ENCODE peak calls at places on chromosomes 2 and 18, in nine cellular contexts. One of them, this sample, is unnamed. For H3K9me3 and H3K4me1, the result is how much of the 10 kb centered on the place peaks cover.

GRCh38 chr2:241540766-241541561 is 17.6 kb upstream of the BOK start:
- DNase-seq in ovary: peak
- DNase-seq in cardiac muscle cell: peak
- DNase-seq in trophoblast cell: peak
- DNase-seq in IMR-90: no peak
- DNase-seq in Peyer's patch: peak
- DNase-seq in fibroblast of lung: peak
- DNase-seq in psoas muscle: peak
- DNase-seq in esophagus muscularis mucosa: no peak
- DNase-seq in this sample: peak

GRCh38 chr2:110806053-110806452 is 73.7 kb downstream of the ACOXL start:
- DNase-seq in ovary: no peak
- DNase-seq in cardiac muscle cell: no peak
- DNase-seq in trophoblast cell: no peak
- DNase-seq in IMR-90: no peak
- DNase-seq in Peyer's patch: no peak
- DNase-seq in fibroblast of lung: no peak
- DNase-seq in psoas muscle: no peak
- DNase-seq in esophagus muscularis mucosa: no peak
- DNase-seq in this sample: no peak

GRCh38 chr2:232242316-232242715 is 136.2 kb upstream of the ALPP start:
- DNase-seq in ovary: no peak
- DNase-seq in cardiac muscle cell: no peak
- DNase-seq in trophoblast cell: no peak
- DNase-seq in IMR-90: no peak
- DNase-seq in Peyer's patch: no peak
- DNase-seq in fibroblast of lung: no peak
- DNase-seq in psoas muscle: no peak
- DNase-seq in esophagus muscularis mucosa: no peak
- DNase-seq in this sample: no peak

GRCh38 chr2:167406558-167406957 is 518.3 kb downstream of the XIRP2 start:
- DNase-seq in ovary: no peak
- DNase-seq in cardiac muscle cell: peak
- DNase-seq in trophoblast cell: no peak
- DNase-seq in IMR-90: no peak
- DNase-seq in Peyer's patch: no peak
- DNase-seq in fibroblast of lung: peak
- DNase-seq in psoas muscle: no peak
- DNase-seq in esophagus muscularis mucosa: no peak
- DNase-seq in this sample: no peak

GRCh38 chr2:111900859-111901258 is 2.5 kb downstream of the MERTK start:
- DNase-seq in ovary: no peak
- DNase-seq in cardiac muscle cell: peak
- DNase-seq in trophoblast cell: no peak
- DNase-seq in IMR-90: peak
- DNase-seq in Peyer's patch: no peak
- DNase-seq in fibroblast of lung: peak
- DNase-seq in psoas muscle: no peak
- DNase-seq in esophagus muscularis mucosa: peak
- DNase-seq in this sample: no peak

GRCh38 chr18:45167631-45168225 is 447.5 kb upstream of the SLC14A2 start:
- DNase-seq in ovary: no peak
- DNase-seq in cardiac muscle cell: peak
- DNase-seq in trophoblast cell: no peak
- DNase-seq in IMR-90: peak
- DNase-seq in Peyer's patch: no peak
- DNase-seq in fibroblast of lung: peak
- DNase-seq in psoas muscle: no peak
- DNase-seq in esophagus muscularis mucosa: no peak
- DNase-seq in this sample: no peak

GRCh38 chr18:63213936-63214671 is 105.5 kb downstream of the BCL2 start:
- DNase-seq in ovary: no peak
- DNase-seq in cardiac muscle cell: no peak
- DNase-seq in trophoblast cell: no peak
- DNase-seq in IMR-90: no peak
- DNase-seq in Peyer's patch: no peak
- DNase-seq in fibroblast of lung: no peak
- DNase-seq in psoas muscle: no peak
- DNase-seq in esophagus muscularis mucosa: no peak
- DNase-seq in this sample: no peak

GRCh38 chr18:71625691-71626090 is 918.5 kb downstream of the CBLN2 start:
- DNase-seq in ovary: no peak
- DNase-seq in cardiac muscle cell: no peak
- DNase-seq in trophoblast cell: no peak
- DNase-seq in IMR-90: no peak
- DNase-seq in Peyer's patch: no peak
- DNase-seq in fibroblast of lung: no peak
- DNase-seq in psoas muscle: no peak
- DNase-seq in esophagus muscularis mucosa: no peak
- DNase-seq in this sample: no peak

GRCh38 chr2:154457291-154457690 is 241.2 kb upstream of the KCNJ3 start:
- DNase-seq in ovary: no peak
- DNase-seq in cardiac muscle cell: no peak
- DNase-seq in trophoblast cell: no peak
- DNase-seq in IMR-90: no peak
- DNase-seq in Peyer's patch: no peak
- DNase-seq in fibroblast of lung: peak
- DNase-seq in psoas muscle: no peak
- DNase-seq in esophagus muscularis mucosa: no peak
- DNase-seq in this sample: no peak

GRCh38 chr2:19649785-19650380 is 251.9 kb downstream of the TTC32 start:
- DNase-seq in ovary: no peak
- DNase-seq in cardiac muscle cell: peak
- DNase-seq in trophoblast cell: peak
- DNase-seq in IMR-90: peak
- DNase-seq in Peyer's patch: no peak
- DNase-seq in fibroblast of lung: peak
- DNase-seq in psoas muscle: no peak
- DNase-seq in esophagus muscularis mucosa: peak
- DNase-seq in this sample: no peak

GRCh38 chr2:191115391-191115790 is 35.4 kb downstream of the STAT4 start:
- DNase-seq in ovary: no peak
- DNase-seq in cardiac muscle cell: no peak
- DNase-seq in trophoblast cell: peak
- DNase-seq in IMR-90: peak
- DNase-seq in Peyer's patch: no peak
- DNase-seq in fibroblast of lung: peak
- DNase-seq in psoas muscle: no peak
- DNase-seq in esophagus muscularis mucosa: no peak
- DNase-seq in this sample: no peak

GRCh38 chr2:71938108-71938507 is 209.6 kb downstream of the CYP26B1 start:
- DNase-seq in ovary: no peak
- DNase-seq in cardiac muscle cell: no peak
- DNase-seq in trophoblast cell: no peak
- DNase-seq in IMR-90: no peak
- DNase-seq in Peyer's patch: no peak
- DNase-seq in fibroblast of lung: no peak
- DNase-seq in psoas muscle: no peak
- DNase-seq in esophagus muscularis mucosa: peak
- DNase-seq in this sample: no peak

GRCh38 chr18:68915066-68915465 is 117.2 kb downstream of the CCDC102B start:
- DNase-seq in ovary: no peak
- DNase-seq in cardiac muscle cell: no peak
- DNase-seq in trophoblast cell: no peak
- DNase-seq in IMR-90: no peak
- DNase-seq in Peyer's patch: no peak
- DNase-seq in fibroblast of lung: no peak
- DNase-seq in psoas muscle: no peak
- DNase-seq in esophagus muscularis mucosa: no peak
- DNase-seq in this sample: no peak

GRCh38 chr18:76212958-76213357 is 282.1 kb downstream of the ZNF516 start:
- DNase-seq in ovary: no peak
- DNase-seq in cardiac muscle cell: no peak
- DNase-seq in trophoblast cell: no peak
- DNase-seq in IMR-90: no peak
- DNase-seq in Peyer's patch: no peak
- DNase-seq in fibroblast of lung: no peak
- DNase-seq in psoas muscle: no peak
- DNase-seq in esophagus muscularis mucosa: no peak
- DNase-seq in this sample: no peak

GRCh38 chr2:177265386-177265690 is 811 bp upstream of the NFE2L2 start:
- DNase-seq in ovary: no peak
- DNase-seq in cardiac muscle cell: no peak
- DNase-seq in trophoblast cell: no peak
- DNase-seq in IMR-90: peak
- DNase-seq in Peyer's patch: no peak
- DNase-seq in fibroblast of lung: peak
- DNase-seq in psoas muscle: no peak
- DNase-seq in esophagus muscularis mucosa: no peak
- DNase-seq in this sample: peak

GRCh38 chr2:103788346-103788745 is 1026.5 kb downstream of the TMEM182 start:
- DNase-seq in ovary: no peak
- DNase-seq in cardiac muscle cell: no peak
- DNase-seq in trophoblast cell: no peak
- DNase-seq in IMR-90: no peak
- DNase-seq in Peyer's patch: no peak
- DNase-seq in fibroblast of lung: peak
- DNase-seq in psoas muscle: no peak
- DNase-seq in esophagus muscularis mucosa: no peak
- DNase-seq in this sample: no peak

GRCh38 chr2:136206613-136207012 is 88.7 kb upstream of the CXCR4 start:
- DNase-seq in ovary: no peak
- DNase-seq in cardiac muscle cell: no peak
- DNase-seq in trophoblast cell: no peak
- DNase-seq in IMR-90: no peak
- DNase-seq in Peyer's patch: no peak
- DNase-seq in fibroblast of lung: no peak
- DNase-seq in psoas muscle: no peak
- DNase-seq in esophagus muscularis mucosa: peak
- DNase-seq in this sample: no peak

GRCh38 chr2:233977296-233977837 is 60.2 kb downstream of the TRPM8 start:
- DNase-seq in ovary: no peak
- DNase-seq in cardiac muscle cell: no peak
- DNase-seq in trophoblast cell: no peak
- DNase-seq in IMR-90: no peak
- DNase-seq in Peyer's patch: no peak
- DNase-seq in fibroblast of lung: no peak
- DNase-seq in psoas muscle: no peak
- DNase-seq in esophagus muscularis mucosa: no peak
- DNase-seq in this sample: no peak

GRCh38 chr2:3399829-3400228 is 20.3 kb downstream of the TRAPPC12 start:
- DNase-seq in ovary: no peak
- DNase-seq in cardiac muscle cell: no peak
- DNase-seq in trophoblast cell: no peak
- DNase-seq in IMR-90: no peak
- DNase-seq in Peyer's patch: no peak
- DNase-seq in fibroblast of lung: no peak
- DNase-seq in psoas muscle: peak
- DNase-seq in esophagus muscularis mucosa: no peak
- DNase-seq in this sample: peak

GRCh38 chr2:118705032-118705431 is 142.4 kb downstream of the EN1 start:
- DNase-seq in ovary: no peak
- DNase-seq in cardiac muscle cell: peak
- DNase-seq in trophoblast cell: no peak
- DNase-seq in IMR-90: peak
- DNase-seq in Peyer's patch: no peak
- DNase-seq in fibroblast of lung: peak
- DNase-seq in psoas muscle: no peak
- DNase-seq in esophagus muscularis mucosa: no peak
- DNase-seq in this sample: no peak

DNA sequence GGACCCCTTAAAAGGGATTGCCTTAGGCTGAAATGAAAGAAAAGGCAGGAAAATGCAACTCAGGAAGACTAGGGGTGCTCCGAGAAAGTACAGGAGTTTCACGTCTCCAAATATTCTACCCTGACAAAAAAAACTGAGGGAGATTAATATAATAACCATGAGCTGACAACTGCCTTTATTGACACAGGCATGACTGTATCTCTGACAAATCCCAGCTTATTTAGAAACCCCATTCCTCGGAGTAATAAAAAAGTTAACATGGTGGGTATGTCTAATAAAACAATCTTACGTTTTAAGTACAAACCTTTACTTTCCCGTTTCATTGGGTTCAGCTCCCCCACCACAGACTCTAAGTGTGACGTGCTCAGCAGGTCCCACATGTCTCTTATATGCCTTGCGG is 7.9 kb upstream of the RBFA start:
- DNase-seq in ovary: no peak
- DNase-seq in cardiac muscle cell: no peak
- DNase-seq in trophoblast cell: no peak
- DNase-seq in IMR-90: no peak
- DNase-seq in Peyer's patch: no peak
- DNase-seq in fibroblast of lung: no peak
- DNase-seq in psoas muscle: no peak
- DNase-seq in esophagus muscularis mucosa: no peak
- DNase-seq in this sample: no peak
- H3K9me3 ChIP-seq in ovary: under half
- H3K9me3 ChIP-seq in cardiac muscle cell: under half
- H3K9me3 ChIP-seq in trophoblast cell: under half
- H3K9me3 ChIP-seq in IMR-90: under half
- H3K9me3 ChIP-seq in Peyer's patch: under half
- H3K9me3 ChIP-seq in fibroblast of lung: under half
- H3K9me3 ChIP-seq in psoas muscle: half or more
- H3K9me3 ChIP-seq in esophagus muscularis mucosa: half or more
- H3K9me3 ChIP-seq in this sample: half or more

GRCh38 chr18:13517369-13517768 is 209.0 kb downstream of the FAM210A start:
- DNase-seq in ovary: no peak
- DNase-seq in cardiac muscle cell: no peak
- DNase-seq in trophoblast cell: no peak
- DNase-seq in IMR-90: no peak
- DNase-seq in Peyer's patch: no peak
- DNase-seq in fibroblast of lung: no peak
- DNase-seq in psoas muscle: no peak
- DNase-seq in esophagus muscularis mucosa: no peak
- DNase-seq in this sample: no peak
- H3K4me1 ChIP-seq in ovary: under half
- H3K4me1 ChIP-seq in cardiac muscle cell: under half
- H3K4me1 ChIP-seq in trophoblast cell: under half
- H3K4me1 ChIP-seq in IMR-90: under half
- H3K4me1 ChIP-seq in Peyer's patch: under half
- H3K4me1 ChIP-seq in fibroblast of lung: under half
- H3K4me1 ChIP-seq in psoas muscle: half or more
- H3K4me1 ChIP-seq in esophagus muscularis mucosa: under half
- H3K4me1 ChIP-seq in this sample: under half

GRCh38 chr2:202377308-202377736 is 1.2 kb downstream of the BMPR2 start:
- DNase-seq in ovary: peak
- DNase-seq in cardiac muscle cell: peak
- DNase-seq in trophoblast cell: peak
- DNase-seq in IMR-90: peak
- DNase-seq in Peyer's patch: peak
- DNase-seq in fibroblast of lung: peak
- DNase-seq in psoas muscle: peak
- DNase-seq in esophagus muscularis mucosa: peak
- DNase-seq in this sample: peak
- H3K27ac ChIP-seq in ovary: peak
- H3K27ac ChIP-seq in cardiac muscle cell: peak
- H3K27ac ChIP-seq in trophoblast cell: peak
- H3K27ac ChIP-seq in IMR-90: peak
- H3K27ac ChIP-seq in Peyer's patch: peak
- H3K27ac ChIP-seq in fibroblast of lung: peak
- H3K27ac ChIP-seq in psoas muscle: peak
- H3K27ac ChIP-seq in esophagus muscularis mucosa: peak
- H3K27ac ChIP-seq in this sample: peak

DNA sequence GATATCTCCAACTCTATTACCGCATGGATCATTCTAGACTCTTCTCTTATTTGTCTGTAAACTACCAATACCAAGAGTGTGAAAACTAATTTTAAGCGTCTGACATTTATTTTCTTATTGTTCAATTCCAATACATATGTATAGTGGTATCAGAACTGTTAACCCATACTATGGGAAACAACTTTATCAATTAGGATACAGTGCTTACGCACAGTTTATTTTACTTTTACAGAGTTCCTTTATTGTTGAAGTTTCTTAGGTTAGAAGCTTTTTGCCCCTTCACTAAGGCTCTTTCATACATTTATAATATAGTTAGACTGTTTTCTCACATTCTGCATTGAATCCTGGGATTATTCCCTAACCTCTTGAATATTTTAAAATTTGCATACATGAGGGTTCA is 198.8 kb upstream of the RGPD4 start:
- DNase-seq in ovary: no peak
- DNase-seq in cardiac muscle cell: no peak
- DNase-seq in trophoblast cell: no peak
- DNase-seq in IMR-90: no peak
- DNase-seq in Peyer's patch: no peak
- DNase-seq in fibroblast of lung: no peak
- DNase-seq in psoas muscle: no peak
- DNase-seq in esophagus muscularis mucosa: no peak
- DNase-seq in this sample: no peak
- H3K9me3 ChIP-seq in ovary: under half
- H3K9me3 ChIP-seq in cardiac muscle cell: under half
- H3K9me3 ChIP-seq in trophoblast cell: under half
- H3K9me3 ChIP-seq in IMR-90: under half
- H3K9me3 ChIP-seq in Peyer's patch: under half
- H3K9me3 ChIP-seq in fibroblast of lung: under half
- H3K9me3 ChIP-seq in psoas muscle: under half
- H3K9me3 ChIP-seq in esophagus muscularis mucosa: under half
- H3K9me3 ChIP-seq in this sample: half or more